ENCODE peak calls at places on chromosomes 1 and 21, in ten cellular contexts. I, Y, L, R, H, X, G, C, D and O are unnamed samples.

GRCh38 chr1:230915079-230915478 is 46.8 kb upstream of the C1orf198 start:
- DNase-seq in I (peak; percentile 14), Y (no peak), L (no peak), R (no peak), H (no peak), X (no peak), G (no peak), C (peak; percentile 23), D (no peak), O (no peak)

GRCh38 chr1:220874201-220874655 is 5.0 kb upstream of the HLX start:
- DNase-seq in I (peak; percentile 62), Y (no peak), L (peak; percentile 26), R (no peak), H (no peak), X (peak; percentile 37), G (peak; percentile 67), C (peak; percentile 66), D (no peak), O (peak; percentile 80)

GRCh38 chr1:115665319-115665718 is 23.5 kb downstream of the VANGL1 start:
- DNase-seq in I (no peak), Y (no peak), L (no peak), R (no peak), H (no peak), X (peak; percentile 30), G (peak; percentile 65), C (no peak), D (no peak), O (no peak)

GRCh38 chr1:117815105-117815812 is 114.2 kb downstream of the GDAP2 start:
- DNase-seq in I (peak; percentile 64), Y (no peak), L (peak; percentile 43), R (no peak), H (no peak), X (no peak), G (no peak), C (peak; percentile 70), D (no peak), O (no peak)

GRCh38 chr1:147641695-147642592 is 28.4 kb downstream of the ACP6 start:
- DNase-seq in I (peak; percentile 56), Y (peak; percentile 66), L (peak; percentile 37), R (peak; percentile 27), H (peak; percentile 64), X (peak; percentile 50), G (peak; percentile 75), C (peak; percentile 42), D (peak; percentile 60), O (no peak)

GRCh38 chr1:69513621-69514020 is 54.1 kb upstream of the LRRC7 start:
- DNase-seq in I (peak; percentile 59), Y (no peak), L (no peak), R (no peak), H (no peak), X (no peak), G (no peak), C (peak; percentile 28), D (no peak), O (no peak)

GRCh38 chr1:106022312-106022902 is 1034.1 kb upstream of the PRMT6 start:
- DNase-seq in I (no peak), Y (no peak), L (no peak), R (no peak), H (no peak), X (peak; percentile 7), G (no peak), C (no peak), D (no peak), O (peak; percentile 9)

GRCh38 chr1:164611754-164612642 is 53.0 kb downstream of the PBX1 start:
- DNase-seq in I (peak; percentile 82), Y (peak; percentile 75), L (peak; percentile 37), R (peak; percentile 33), H (no peak), X (peak; percentile 89), G (peak; percentile 77), C (peak; percentile 86), D (no peak), O (peak; percentile 84)

GRCh38 chr1:158002630-158003408 is 9.4 kb downstream of the KIRREL1 start:
- DNase-seq in I (peak; percentile 86), Y (no peak), L (peak; percentile 82), R (no peak), H (no peak), X (no peak), G (no peak), C (peak; percentile 61), D (no peak), O (peak; percentile 69)

GRCh38 chr1:53316058-53316741 is 11.7 kb downstream of the LRP8 start:
- DNase-seq in I (peak; percentile 33), Y (no peak), L (no peak), R (no peak), H (no peak), X (no peak), G (no peak), C (peak; percentile 27), D (no peak), O (peak; percentile 80)

GRCh38 chr1:179305450-179305849 is 11.9 kb downstream of the SOAT1 start:
- DNase-seq in I (no peak), Y (no peak), L (no peak), R (no peak), H (no peak), X (no peak), G (no peak), C (peak; percentile 41), D (no peak), O (no peak)

GRCh38 chr21:30936207-30936606 is 54.8 kb upstream of the KRTAP11-1 start:
- DNase-seq in I (no peak), Y (no peak), L (no peak), R (no peak), H (no peak), X (no peak), G (no peak), C (no peak), D (no peak), O (no peak)

GRCh38 chr1:10701145-10701544 is 95.3 kb downstream of the CASZ1 start:
- DNase-seq in I (no peak), Y (no peak), L (no peak), R (no peak), H (no peak), X (peak; percentile 93), G (no peak), C (no peak), D (no peak), O (no peak)

GRCh38 chr1:67170751-67171573 is 4.7 kb downstream of the IL23R start:
- DNase-seq in I (no peak), Y (no peak), L (no peak), R (no peak), H (no peak), X (no peak), G (no peak), C (no peak), D (no peak), O (no peak)

GRCh38 chr1:97502360-97502759 is 418.5 kb downstream of the DPYD start:
- DNase-seq in I (no peak), Y (no peak), L (no peak), R (no peak), H (no peak), X (no peak), G (no peak), C (no peak), D (no peak), O (no peak)

GRCh38 chr1:179229214-179230140 is at the start of gene ABL2:
- DNase-seq in I (peak; percentile 55), Y (peak; percentile 67), L (peak; percentile 5), R (peak; percentile 53), H (peak; percentile 72), X (peak; percentile 50), G (peak; percentile 53), C (no peak), D (peak; percentile 45), O (peak; percentile 91)

GRCh38 chr1:15617874-15618684 is 821 bp downstream of the DDI2 start:
- DNase-seq in I (peak; percentile 22), Y (no peak), L (no peak), R (peak; percentile 29), H (peak; percentile 51), X (peak; percentile 85), G (peak; percentile 57), C (no peak), D (no peak), O (peak; percentile 71)